ENCODE peak calls at places on chromosome X, in six cellular contexts. D, M, E, J, R and W are unnamed samples.

GRCh38 chrX:44036336-44036735 is 63.1 kb upstream of the NDP start:
- DNase-seq in D (no peak), M (no peak), E (no peak), J (peak), R (peak), W (no peak)

GRCh38 chrX:100413231-100413630 is 3.2 kb upstream of the PCDH19 start:
- DNase-seq in D (peak), M (peak), E (peak), J (peak), R (peak), W (peak)

GRCh38 chrX:107936434-107936730 is 45.8 kb downstream of the TEX13B start:
- DNase-seq in D (no peak), M (no peak), E (no peak), J (no peak), R (no peak), W (peak)

GRCh38 chrX:2748815-2749188 is 3.0 kb upstream of the XG start:
- DNase-seq in D (no peak), M (no peak), E (no peak), J (no peak), R (no peak), W (no peak)

GRCh38 chrX:119118780-119119395 is 8.7 kb downstream of the KIAA1210 start:
- DNase-seq in D (peak), M (peak), E (peak), J (peak), R (peak), W (peak)

GRCh38 chrX:154002215-154002719 is 17.4 kb downstream of the IRAK1 start:
- DNase-seq in D (no peak), M (no peak), E (peak), J (peak), R (peak), W (peak)

GRCh38 chrX:13646154-13646549 is 6.8 kb upstream of the TCEANC start:
- DNase-seq in D (peak), M (peak), E (peak), J (peak), R (peak), W (peak)

GRCh38 chrX:47497274-47497673 is 14.3 kb upstream of the ZNF41 start:
- DNase-seq in D (no peak), M (no peak), E (peak), J (no peak), R (peak), W (no peak)

GRCh38 chrX:112011376-112011775 is 71.2 kb downstream of the TRPC5 start:
- DNase-seq in D (no peak), M (no peak), E (no peak), J (no peak), R (no peak), W (no peak)

GRCh38 chrX:12949927-12950656 is 24.8 kb upstream of the TMSB4X start:
- DNase-seq in D (peak), M (no peak), E (peak), J (peak), R (peak), W (peak)

GRCh38 chrX:106499473-106499872 is 112.3 kb upstream of the RADX start:
- DNase-seq in D (no peak), M (no peak), E (no peak), J (no peak), R (no peak), W (no peak)

GRCh38 chrX:47217121-47217851 is 1.2 kb upstream of the CDK16 start:
- DNase-seq in D (peak), M (no peak), E (peak), J (no peak), R (peak), W (no peak)

GRCh38 chrX:103362504-103362903 is 6.2 kb downstream of the TCEAL9 start:
- DNase-seq in D (no peak), M (no peak), E (peak), J (no peak), R (peak), W (peak)

GRCh38 chrX:129318375-129318774 is 204.9 kb downstream of the SMARCA1 start:
- DNase-seq in D (peak), M (no peak), E (peak), J (no peak), R (peak), W (no peak)

GRCh38 chrX:24799078-24799477 is 105.4 kb downstream of the POLA1 start:
- DNase-seq in D (no peak), M (no peak), E (no peak), J (no peak), R (no peak), W (no peak)

GRCh38 chrX:109826954-109827708 is 94.1 kb upstream of the ACSL4 start:
- DNase-seq in D (no peak), M (no peak), E (peak), J (peak), R (peak), W (peak)

GRCh38 chrX:153766871-153767673 is 3.0 kb downstream of the PLXNB3 start:
- DNase-seq in D (peak), M (peak), E (peak), J (no peak), R (no peak), W (no peak)

GRCh38 chrX:120308959-120309872 is 2.0 kb downstream of the TMEM255A start:
- DNase-seq in D (peak), M (peak), E (no peak), J (no peak), R (peak), W (peak)

GRCh38 chrX:95536111-95536510 is 1148.5 kb upstream of the DIAPH2 start:
- DNase-seq in D (no peak), M (no peak), E (no peak), J (no peak), R (no peak), W (no peak)

GRCh38 chrX:150454508-150455219 is 91.5 kb downstream of the MAMLD1 start:
- DNase-seq in D (no peak), M (no peak), E (no peak), J (no peak), R (no peak), W (no peak)

GRCh38 chrX:16796298-16796697 is 10.0 kb downstream of the TXLNG start:
- DNase-seq in D (no peak), M (no peak), E (no peak), J (no peak), R (no peak), W (no peak)

GRCh38 chrX:80648023-80648422 is 161.7 kb downstream of the BRWD3 start:
- DNase-seq in D (no peak), M (no peak), E (peak), J (no peak), R (peak), W (no peak)

GRCh38 chrX:19659929-19660328 is 144.6 kb upstream of the MAP3K15 start:
- DNase-seq in D (no peak), M (no peak), E (no peak), J (no peak), R (no peak), W (no peak)

GRCh38 chrX:49122499-49122898 is 1.0 kb downstream of the GPKOW start:
- DNase-seq in D (no peak), M (no peak), E (no peak), J (no peak), R (no peak), W (no peak)

GRCh38 chrX:1359477-1359873 is 22.9 kb downstream of the IL3RA start:
- DNase-seq in D (no peak), M (no peak), E (no peak), J (no peak), R (no peak), W (no peak)